ENCODE peak calls at places on chromosomes 1 and 21, in six cellular contexts. C, E, O, W, V and F are unnamed samples.

GRCh38 chr1:215768303-215768702 is 201.2 kb downstream of the KCTD3 start:
- DNase-seq in C (no peak), E (peak; percentile 35), O (no peak), W (no peak), V (no peak), F (no peak)

GRCh38 chr1:180674603-180675530 is 43.0 kb downstream of the XPR1 start:
- DNase-seq in C (peak; percentile 15), E (no peak), O (no peak), W (no peak), V (no peak), F (no peak)

GRCh38 chr1:112388436-112388835 is 7.6 kb upstream of the CTTNBP2NL start:
- DNase-seq in C (no peak), E (no peak), O (no peak), W (no peak), V (no peak), F (no peak)

GRCh38 chr1:229070168-229070567 is 200.7 kb upstream of the RAB4A start:
- DNase-seq in C (no peak), E (peak; percentile 60), O (no peak), W (no peak), V (no peak), F (peak; percentile 26)

GRCh38 chr21:45378258-45378966 is 26.6 kb upstream of the COL18A1 start:
- DNase-seq in C (no peak), E (no peak), O (no peak), W (peak; percentile 57), V (no peak), F (no peak)

GRCh38 chr1:117051224-117052064 is 8.7 kb upstream of the TTF2 start:
- DNase-seq in C (no peak), E (no peak), O (no peak), W (no peak), V (peak; percentile 34), F (peak; percentile 37)

GRCh38 chr1:54318415-54318814 is 87.8 kb downstream of the SSBP3 start:
- DNase-seq in C (no peak), E (no peak), O (no peak), W (no peak), V (no peak), F (no peak)

GRCh38 chr1:180633092-180634045 is 1.5 kb downstream of the XPR1 start:
- DNase-seq in C (peak; percentile 23), E (no peak), O (no peak), W (no peak), V (no peak), F (no peak)

GRCh38 chr1:181998858-181999257 is 62.7 kb downstream of the ZNF648 start:
- DNase-seq in C (no peak), E (no peak), O (no peak), W (no peak), V (no peak), F (no peak)

GRCh38 chr1:27301052-27301422 is 20.9 kb upstream of the TMEM222 start:
- DNase-seq in C (no peak), E (no peak), O (no peak), W (no peak), V (no peak), F (no peak)

GRCh38 chr1:145991799-145992412 is 4.5 kb downstream of the TXNIP start:
- DNase-seq in C (no peak), E (no peak), O (no peak), W (no peak), V (no peak), F (peak; percentile 30)

GRCh38 chr21:42925114-42925907 is at the start of gene ERVH48-1:
- DNase-seq in C (no peak), E (no peak), O (no peak), W (no peak), V (no peak), F (no peak)

GRCh38 chr1:232317336-232317735 is 312.6 kb downstream of the SIPA1L2 start:
- DNase-seq in C (no peak), E (no peak), O (no peak), W (no peak), V (no peak), F (no peak)

GRCh38 chr1:200336901-200337391 is 72.9 kb downstream of the ZNF281 start:
- DNase-seq in C (no peak), E (no peak), O (no peak), W (no peak), V (no peak), F (no peak)

GRCh38 chr21:45408811-45409261 is 3.9 kb downstream of the COL18A1 start:
- DNase-seq in C (no peak), E (peak; percentile 67), O (no peak), W (no peak), V (no peak), F (no peak)

DNA sequence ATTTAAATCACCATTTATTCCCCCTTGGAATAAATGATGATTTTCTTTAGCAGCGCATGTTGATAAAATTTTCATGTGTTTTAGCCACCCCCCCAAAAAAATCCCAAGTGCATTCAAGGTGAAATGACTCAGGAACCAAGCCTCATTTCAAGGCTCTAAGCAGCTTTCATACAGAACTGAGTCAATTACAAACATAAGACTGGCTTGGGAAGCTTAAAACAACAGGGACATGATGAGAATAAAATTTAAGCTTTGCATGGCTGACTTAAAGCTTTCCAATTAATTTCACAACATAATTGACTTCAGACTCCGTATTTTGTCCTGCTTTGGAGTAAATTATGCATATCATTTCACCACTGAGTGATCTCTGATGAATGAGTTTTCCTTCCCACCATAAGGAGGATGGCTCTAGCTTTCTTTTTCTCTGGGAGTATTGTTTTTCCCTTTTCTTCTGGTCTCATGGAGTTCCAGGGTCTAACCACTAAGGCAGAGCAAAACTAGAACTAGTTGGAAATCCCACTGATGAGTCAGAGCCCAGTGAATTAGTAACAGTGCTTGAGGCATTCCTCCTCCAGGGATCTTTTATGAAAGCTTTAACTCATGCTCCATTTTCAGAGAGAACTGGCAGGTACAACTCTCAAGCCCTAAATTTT is 72.8 kb downstream of the XCL2 start:
- DNase-seq in C (peak; percentile 19), E (no peak), O (peak; percentile 56), W (no peak), V (no peak), F (no peak)
- TF ChIP-seq GABPA in C (no peak), E (no peak), O (no peak), W (no peak), V (no peak), F (no peak)

GRCh38 chr1:3127738-3128137 is 58.7 kb downstream of the PRDM16 start:
- DNase-seq in C (no peak), E (no peak), O (no peak), W (no peak), V (no peak), F (no peak)

GRCh38 chr1:3125078-3125477 is 56.1 kb downstream of the PRDM16 start:
- DNase-seq in C (no peak), E (no peak), O (no peak), W (no peak), V (no peak), F (no peak)

GRCh38 chr1:3126756-3127718 is 58.0 kb downstream of the PRDM16 start:
- DNase-seq in C (no peak), E (no peak), O (no peak), W (no peak), V (no peak), F (no peak)

GRCh38 chr1:3124246-3124645 is 55.2 kb downstream of the PRDM16 start:
- DNase-seq in C (no peak), E (no peak), O (no peak), W (no peak), V (no peak), F (no peak)

GRCh38 chr1:3125546-3126368 is 56.8 kb downstream of the PRDM16 start:
- DNase-seq in C (no peak), E (no peak), O (no peak), W (no peak), V (no peak), F (no peak)
- TF ChIP-seq GABPA in C (no peak), E (no peak), O (no peak), W (no peak), V (no peak), F (no peak)

GRCh38 chr1:59316497-59317128 is 19.7 kb downstream of the FGGY start:
- DNase-seq in C (no peak), E (no peak), O (no peak), W (no peak), V (peak; percentile 39), F (no peak)
- TF ChIP-seq GABPA in C (no peak), E (no peak), O (no peak), W (no peak), V (no peak), F (no peak)

GRCh38 chr1:52546852-52547251 is 6.0 kb downstream of the TUT4 start:
- DNase-seq in C (no peak), E (no peak), O (no peak), W (no peak), V (no peak), F (no peak)
- TF ChIP-seq GABPA in C (no peak), E (no peak), O (no peak), W (no peak), V (no peak), F (no peak)

DNA sequence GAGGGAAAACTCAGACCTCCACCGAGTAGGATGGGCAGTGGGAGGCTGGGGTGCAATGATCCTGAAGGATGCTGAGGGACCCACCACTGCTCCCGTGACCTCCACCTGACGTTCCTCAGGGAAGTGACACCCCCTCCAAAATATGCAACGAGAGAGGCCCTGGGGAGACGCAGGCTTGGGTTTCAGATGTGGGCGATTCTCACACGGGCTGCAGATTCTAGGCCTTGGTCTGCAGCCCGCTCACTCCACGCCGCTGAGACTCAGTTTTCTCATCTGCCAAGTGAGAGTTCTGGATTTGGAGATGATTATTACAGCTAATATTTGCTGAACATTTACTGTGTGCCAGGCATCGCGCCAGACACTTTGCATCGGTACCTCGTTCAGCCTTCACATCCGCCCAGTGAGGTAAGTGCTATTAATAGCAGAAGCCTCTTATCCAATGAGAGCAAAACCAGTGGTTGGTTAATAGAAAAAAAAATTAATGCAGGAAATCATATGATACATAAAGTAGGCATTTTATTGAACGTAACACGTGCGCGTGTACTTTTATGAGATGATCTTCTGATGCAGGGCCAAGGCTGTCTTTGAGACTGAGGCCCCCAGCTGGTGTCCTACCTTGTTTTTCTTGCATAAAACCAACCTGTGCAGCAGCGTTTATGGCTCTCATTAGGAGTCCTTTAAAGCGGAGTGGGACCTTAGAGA is 102.0 kb upstream of the RUNX3 start:
- DNase-seq in C (no peak), E (no peak), O (no peak), W (no peak), V (peak; percentile 94), F (no peak)
- TF ChIP-seq GABPA in C (no peak), E (no peak), O (no peak), W (no peak), V (no peak), F (no peak)

DNA sequence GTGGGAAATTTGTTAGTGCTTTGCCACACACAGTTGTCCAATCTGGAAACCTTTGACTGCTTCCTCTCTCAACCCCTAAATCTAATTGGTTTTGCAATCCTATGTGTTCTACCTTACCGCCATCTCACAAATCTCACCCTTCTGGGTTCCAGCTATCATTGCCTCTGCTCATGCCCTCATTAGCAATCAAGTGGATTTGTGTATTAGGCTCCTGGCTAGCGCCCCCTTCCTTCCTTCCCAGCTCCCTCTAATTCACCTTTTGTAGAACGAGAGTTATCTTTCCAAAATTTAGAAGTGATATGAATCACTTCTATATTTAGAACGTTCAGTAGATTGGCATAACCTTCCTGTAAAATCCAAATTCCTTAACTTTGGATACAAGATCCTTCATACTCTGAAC is 18.6 kb downstream of the FMO1 start:
- DNase-seq in C (no peak), E (no peak), O (no peak), W (no peak), V (no peak), F (no peak)
- TF ChIP-seq GABPA in C (no peak), E (no peak), O (no peak), W (no peak), V (no peak), F (no peak)

GRCh38 chr1:169392406-169392805 is 24.4 kb downstream of the BLZF1 start:
- DNase-seq in C (no peak), E (no peak), O (no peak), W (no peak), V (no peak), F (peak; percentile 57)
- TF ChIP-seq GABPA in C (no peak), E (no peak), O (no peak), W (no peak), V (no peak), F (no peak)

GRCh38 chr21:15730484-15731242 is 881 bp downstream of the USP25 start:
- DNase-seq in C (peak; percentile 29), E (no peak), O (no peak), W (no peak), V (no peak), F (no peak)
- TF ChIP-seq GABPA in C (no peak), E (no peak), O (no peak), W (no peak), V (no peak), F (no peak)